ENCODE peak calls at places on chromosomes 4 and X, in four cellular contexts. One of them, this sample, is unnamed.

GRCh38 chrX:32443841-32444240 is 767.5 kb downstream of the DMD start:
- DNase-seq in HTR-8/SVneo: no peak
- DNase-seq in tibial artery: no peak
- DNase-seq in NCI-H2171 treated with DMSO at 0.1 percent for 48 hours: no peak
- DNase-seq in this sample: no peak

GRCh38 chr4:94660614-94661013 is 97.1 kb upstream of the BMPR1B start:
- DNase-seq in tibial artery: no peak
- DNase-seq in HTR-8/SVneo: no peak
- DNase-seq in NCI-H2171 treated with DMSO at 0.1 percent for 48 hours: no peak
- DNase-seq in this sample: no peak

GRCh38 chrX:45198706-45199105 is 2.0 kb downstream of the DIPK2B start:
- DNase-seq in NCI-H2171 treated with DMSO at 0.1 percent for 48 hours: no peak
- DNase-seq in HTR-8/SVneo: no peak
- DNase-seq in tibial artery: no peak
- DNase-seq in this sample: no peak

GRCh38 chr4:121144021-121144420 is 20.1 kb downstream of the TNIP3 start:
- DNase-seq in tibial artery: no peak
- DNase-seq in NCI-H2171 treated with DMSO at 0.1 percent for 48 hours: no peak
- DNase-seq in HTR-8/SVneo: no peak
- DNase-seq in this sample: no peak

GRCh38 chr4:77922158-77923094 is 59.8 kb downstream of the MRPL1 start:
- DNase-seq in tibial artery: no peak
- DNase-seq in NCI-H2171 treated with DMSO at 0.1 percent for 48 hours: no peak
- DNase-seq in HTR-8/SVneo: no peak
- DNase-seq in this sample: no peak

GRCh38 chrX:153724252-153725038 is at the start of the genes ABCD1 and BCAP31:
- DNase-seq in NCI-H2171 treated with DMSO at 0.1 percent for 48 hours: peak
- DNase-seq in HTR-8/SVneo: peak
- DNase-seq in tibial artery: peak
- DNase-seq in this sample: peak

GRCh38 chr4:183328832-183329231 is 6.6 kb upstream of the CLDN24 start:
- DNase-seq in HTR-8/SVneo: peak
- DNase-seq in tibial artery: no peak
- DNase-seq in NCI-H2171 treated with DMSO at 0.1 percent for 48 hours: no peak
- DNase-seq in this sample: no peak

GRCh38 chr4:61312526-61312925 is 112.4 kb downstream of the ADGRL3 start:
- DNase-seq in HTR-8/SVneo: no peak
- DNase-seq in tibial artery: no peak
- DNase-seq in NCI-H2171 treated with DMSO at 0.1 percent for 48 hours: no peak
- DNase-seq in this sample: no peak

GRCh38 chr4:85940131-85940530 is 419.7 kb downstream of the MAPK10 start:
- DNase-seq in HTR-8/SVneo: no peak
- DNase-seq in tibial artery: no peak
- DNase-seq in NCI-H2171 treated with DMSO at 0.1 percent for 48 hours: no peak
- DNase-seq in this sample: no peak